ENCODE peak calls at places on chromosomes 6 and 20, in eight cellular contexts. I is GM13976; S is OCI-LY7; D is mucosa of descending colon; R is H1; Z is activated CD8-positive, alpha-beta T cell treated with anti-CD3 and anti-CD28 coated beads for 36 hours; U is neural progenitor cell; K is sigmoid colon. L is an unnamed sample.

GRCh38 chr6:113854531-113855499 is 2.3 kb upstream of the MARCKS start:
- DNase-seq in I (peak; percentile 88), S (peak; percentile 27), D (peak; percentile 88), R (peak; percentile 82), Z (peak; percentile 21), U (peak; percentile 94), K (peak; percentile 91), L (peak; percentile 82)

GRCh38 chr6:104601008-104601745 is 258.5 kb downstream of the HACE1 start:
- DNase-seq in I (no peak), S (no peak), D (no peak), R (no peak), Z (no peak), U (no peak), K (no peak), L (peak; percentile 5)

GRCh38 chr6:91352285-91352684 is 765.4 kb upstream of the MAP3K7 start:
- DNase-seq in I (no peak), S (no peak), D (no peak), R (no peak), Z (no peak), U (no peak), K (no peak), L (no peak)

GRCh38 chr6:2630891-2631458 is 119.7 kb downstream of the MYLK4 start:
- DNase-seq in I (no peak), S (no peak), D (no peak), R (no peak), Z (no peak), U (no peak), K (no peak), L (no peak)

GRCh38 chr6:89509719-89510339 is 76.9 kb downstream of the ANKRD6 start:
- DNase-seq in I (no peak), S (no peak), D (no peak), R (no peak), Z (no peak), U (no peak), K (no peak), L (no peak)

GRCh38 chr6:134908906-134909516 is 40.9 kb downstream of the ALDH8A1 start:
- DNase-seq in I (no peak), S (no peak), D (no peak), R (no peak), Z (peak; percentile 43), U (no peak), K (peak; percentile 91), L (peak; percentile 75)

GRCh38 chr20:47534405-47534804 is 32.7 kb downstream of the NCOA3 start:
- DNase-seq in I (no peak), S (no peak), D (no peak), R (no peak), Z (no peak), U (no peak), K (no peak), L (no peak)

GRCh38 chr20:6108330-6108729 is 14.5 kb downstream of the FERMT1 start:
- DNase-seq in I (no peak), S (no peak), D (no peak), R (no peak), Z (no peak), U (no peak), K (no peak), L (no peak)

GRCh38 chr6:34154668-34155447 is 9.0 kb upstream of the GRM4 start:
- DNase-seq in I (peak; percentile 92), S (peak; percentile 74), D (peak; percentile 69), R (peak; percentile 99), Z (peak; percentile 72), U (peak; percentile 87), K (peak; percentile 69), L (no peak)

GRCh38 chr6:150417899-150418824 is 49.4 kb downstream of the IYD start:
- DNase-seq in I (peak; percentile 78), S (peak; percentile 91), D (no peak), R (no peak), Z (peak; percentile 49), U (peak; percentile 73), K (no peak), L (peak; percentile 52)

GRCh38 chr6:111536888-111537287 is 53.9 kb upstream of the REV3L start:
- DNase-seq in I (peak; percentile 40), S (no peak), D (no peak), R (no peak), Z (no peak), U (no peak), K (no peak), L (no peak)

GRCh38 chr20:25148181-25148981 is 47.1 kb upstream of the ENTPD6 start:
- DNase-seq in I (no peak), S (no peak), D (peak; percentile 53), R (peak; percentile 59), Z (peak; percentile 74), U (peak; percentile 24), K (peak; percentile 85), L (peak; percentile 12)

GRCh38 chr20:26169506-26169905 is 472.9 kb upstream of the ZNF337 start:
- DNase-seq in I (no peak), S (no peak), D (no peak), R (no peak), Z (no peak), U (no peak), K (no peak), L (no peak)

GRCh38 chr6:84466521-84466920 is 239.1 kb upstream of the CEP162 start:
- DNase-seq in I (no peak), S (no peak), D (no peak), R (no peak), Z (no peak), U (no peak), K (no peak), L (no peak)

DNA sequence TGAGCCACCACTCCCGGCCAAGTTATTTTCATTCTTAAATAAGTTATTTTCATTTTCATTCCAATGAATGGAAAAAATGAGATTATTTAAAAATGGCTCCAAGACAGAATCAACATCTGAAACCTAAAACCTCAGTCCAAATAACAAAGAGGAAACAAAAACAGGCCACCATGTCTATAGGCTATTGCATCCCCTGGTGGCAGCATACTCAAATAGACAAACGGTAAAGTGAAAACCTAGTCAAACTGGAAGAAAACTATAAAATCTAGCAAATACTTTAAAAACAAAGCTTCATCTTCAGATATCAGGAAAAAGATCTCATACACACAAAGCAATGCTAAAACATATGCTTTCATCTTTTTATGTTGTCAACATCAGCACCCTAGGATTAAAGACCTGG is 20.9 kb downstream of the IL17A start:
- DNase-seq in I (no peak), S (no peak), D (no peak), R (no peak), Z (no peak), U (no peak), K (no peak), L (no peak)
- TF ChIP-seq CTCF in I (no peak), S (peak; percentile 30), D (no peak), R (peak; percentile 19), Z (no peak), U (peak; percentile 14), K (no peak), L (no peak)

GRCh38 chr6:118965843-118966242 is 30.9 kb upstream of the MCM9 start:
- DNase-seq in I (no peak), S (no peak), D (no peak), R (no peak), Z (no peak), U (no peak), K (no peak), L (no peak)

GRCh38 chr6:118965354-118965753 is 30.4 kb upstream of the MCM9 start:
- DNase-seq in I (no peak), S (no peak), D (no peak), R (no peak), Z (no peak), U (no peak), K (no peak), L (no peak)

GRCh38 chr6:118967239-118967638 is 32.3 kb upstream of the MCM9 start:
- DNase-seq in I (no peak), S (no peak), D (no peak), R (no peak), Z (no peak), U (no peak), K (no peak), L (no peak)

GRCh38 chr6:118959903-118960302 is 24.9 kb upstream of the MCM9 start:
- DNase-seq in I (no peak), S (no peak), D (no peak), R (no peak), Z (no peak), U (no peak), K (no peak), L (no peak)

GRCh38 chr6:118963003-118963402 is 28.0 kb upstream of the MCM9 start:
- DNase-seq in I (no peak), S (no peak), D (no peak), R (no peak), Z (no peak), U (no peak), K (no peak), L (no peak)
- TF ChIP-seq CTCF in I (no peak), S (peak; percentile 65), D (no peak), R (no peak), Z (peak; percentile 48), U (peak; percentile 33), K (no peak), L (peak; percentile 25)

DNA sequence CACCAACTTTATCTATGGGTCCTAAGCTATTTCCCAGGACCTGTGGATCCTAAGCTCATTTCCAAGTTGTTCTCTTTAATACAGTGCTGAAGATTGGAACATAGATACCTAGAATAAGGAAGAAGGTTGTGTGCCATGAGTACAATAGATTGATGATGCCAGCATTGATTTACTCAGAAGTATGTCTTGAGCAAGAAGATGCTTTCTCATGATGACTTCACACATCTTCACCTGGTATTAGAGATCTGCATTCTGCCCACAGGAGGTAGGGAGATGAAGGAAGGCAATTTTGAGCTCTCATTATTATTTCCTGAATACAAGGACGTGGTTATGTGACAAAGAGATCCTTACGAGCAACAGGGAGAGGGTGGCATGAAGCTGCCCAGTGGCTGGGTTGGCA is 20.0 kb upstream of the ZNF165 start:
- DNase-seq in I (no peak), S (no peak), D (no peak), R (no peak), Z (no peak), U (no peak), K (no peak), L (no peak)
- TF ChIP-seq CTCF in I (no peak), S (no peak), D (no peak), R (no peak), Z (no peak), U (no peak), K (no peak), L (no peak)

DNA sequence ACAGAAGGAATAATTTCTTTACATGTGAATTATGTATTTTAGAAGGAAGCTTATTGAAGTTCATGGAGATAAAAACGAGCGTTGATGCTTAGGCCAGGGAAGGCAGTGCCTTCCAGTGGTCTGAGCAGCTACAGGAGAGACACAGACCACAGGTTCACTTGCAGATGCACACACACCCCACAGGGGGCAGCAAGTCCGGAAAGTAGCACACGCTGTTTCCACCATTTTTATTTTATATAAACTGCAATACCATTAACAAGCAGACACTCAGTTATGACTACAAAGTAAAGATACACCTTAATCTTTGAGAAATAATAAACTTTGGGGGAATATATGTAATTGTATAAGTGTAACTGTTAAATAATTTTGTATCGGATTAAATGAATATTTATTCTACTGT is 13.5 kb upstream of the DACT2 start:
- DNase-seq in I (no peak), S (peak; percentile 19), D (no peak), R (no peak), Z (no peak), U (peak; percentile 43), K (no peak), L (no peak)
- TF ChIP-seq CTCF in I (no peak), S (peak; percentile 69), D (peak; percentile 59), R (peak; percentile 65), Z (no peak), U (peak; percentile 62), K (no peak), L (no peak)

DNA sequence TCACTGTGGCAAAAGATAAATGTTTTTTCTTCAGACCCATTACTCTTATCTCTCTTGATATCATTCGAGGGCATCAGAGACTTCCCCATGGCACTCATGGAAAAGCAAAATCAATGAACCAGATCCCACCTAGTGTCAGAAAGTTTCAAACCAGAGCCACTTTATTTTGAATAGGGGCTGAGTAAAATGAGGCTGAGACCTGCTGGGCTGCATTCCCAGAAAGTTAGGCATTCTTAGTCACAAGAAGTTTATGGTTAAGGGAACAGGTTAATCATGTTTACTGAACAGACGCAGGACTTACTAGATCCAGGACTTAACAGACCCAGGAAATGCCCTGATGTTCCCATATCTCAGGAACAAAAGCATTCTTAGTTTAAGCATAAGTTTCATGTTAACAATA is 369.9 kb downstream of the BTBD3 start:
- DNase-seq in I (no peak), S (no peak), D (no peak), R (no peak), Z (no peak), U (no peak), K (no peak), L (no peak)
- TF ChIP-seq CTCF in I (no peak), S (no peak), D (no peak), R (no peak), Z (no peak), U (peak; percentile 23), K (no peak), L (no peak)

L was measured in AG09319.